ENCODE peak calls at places on chromosomes 7 and 10, in eight cellular contexts. V is A549, E is astrocyte of the hippocampus, K is stomach, W is HT-29, L is posterior cingulate gyrus, R is HFFc6, X is amniotic stem cell. B is an unnamed sample.

GRCh38 chr7:82017334-82017943 is 247.6 kb upstream of the HGF start:
- DNase-seq in E (peak; percentile 46), R (peak; percentile 39), K (no peak), L (no peak), V (peak; percentile 47), X (no peak), W (peak; percentile 47), B (no peak)

GRCh38 chr7:112337177-112337576 is 113.1 kb upstream of the IFRD1 start:
- DNase-seq in V (no peak), R (no peak), L (no peak), K (no peak), E (peak; percentile 13), X (no peak), W (no peak), B (no peak)

GRCh38 chr10:43299579-43299978 is 32.7 kb upstream of the RASGEF1A start:
- DNase-seq in E (no peak), K (no peak), W (no peak), L (no peak), R (no peak), X (no peak), V (no peak), B (no peak)

GRCh38 chr7:74599251-74599650 is 58.3 kb upstream of the GTF2I start:
- DNase-seq in L (no peak), R (no peak), E (no peak), V (no peak), X (no peak), K (no peak), W (no peak), B (no peak)

GRCh38 chr7:41915861-41916260 is 213.0 kb upstream of the INHBA start:
- DNase-seq in W (no peak), X (no peak), R (no peak), L (no peak), V (no peak), E (peak; percentile 17), K (no peak), B (no peak)

GRCh38 chr7:1762238-1762945 is 92.3 kb downstream of the ELFN1 start:
- DNase-seq in X (no peak), R (no peak), W (no peak), K (no peak), E (no peak), V (no peak), L (no peak), B (no peak)

GRCh38 chr7:21185866-21186265 is 242.0 kb upstream of the SP4 start:
- DNase-seq in K (no peak), X (no peak), E (no peak), L (no peak), R (no peak), W (no peak), V (no peak), B (no peak)

GRCh38 chr7:107372298-107372697 is 97.6 kb upstream of the GPR22 start:
- DNase-seq in E (peak; percentile 13), L (no peak), V (no peak), K (no peak), R (peak; percentile 76), X (peak; percentile 37), W (no peak), B (no peak)

GRCh38 chr7:132386249-132386681 is 190.0 kb downstream of the PLXNA4 start:
- DNase-seq in L (no peak), W (no peak), R (no peak), E (peak; percentile 84), X (no peak), V (no peak), K (peak; percentile 78), B (peak; percentile 89)

GRCh38 chr10:44962870-44963738 is 3.5 kb downstream of the RASSF4 start:
- DNase-seq in E (peak; percentile 59), K (no peak), R (no peak), W (no peak), V (no peak), X (no peak), L (no peak), B (no peak)

GRCh38 chr7:38669965-38670520 is 38.9 kb upstream of the AMPH start:
- DNase-seq in R (no peak), L (no peak), V (no peak), W (no peak), X (no peak), E (no peak), K (no peak), B (no peak)

GRCh38 chr10:46520941-46521340 is 35.5 kb downstream of the GPRIN2 start:
- DNase-seq in W (no peak), V (no peak), L (peak; percentile 17), X (no peak), R (no peak), E (peak; percentile 91), K (peak; percentile 28), B (no peak)

GRCh38 chr10:22712246-22712958 is 2.0 kb downstream of the PIP4K2A start:
- DNase-seq in R (peak; percentile 36), W (peak; percentile 5), E (peak; percentile 26), L (no peak), V (no peak), X (no peak), K (no peak), B (no peak)

GRCh38 chr7:159027803-159028455 is 116.7 kb downstream of the VIPR2 start:
- DNase-seq in W (peak; percentile 54), E (no peak), X (no peak), V (no peak), L (no peak), K (peak; percentile 64), R (no peak), B (peak; percentile 60)

GRCh38 chr10:77601488-77601887 is 36.1 kb downstream of the KCNMA1 start:
- DNase-seq in K (no peak), L (no peak), E (no peak), W (no peak), V (peak; percentile 35), X (no peak), R (peak; percentile 50), B (no peak)

GRCh38 chr10:116787893-116788665 is 45.7 kb upstream of the HSPA12A start:
- DNase-seq in R (peak; percentile 55), V (peak; percentile 62), K (peak; percentile 74), W (peak; percentile 56), L (peak; percentile 86), E (peak; percentile 88), X (peak; percentile 20), B (no peak)

GRCh38 chr10:77925410-77925794 is 1.2 kb downstream of the DLG5 start:
- DNase-seq in W (peak; percentile 48), L (peak; percentile 22), E (peak; percentile 64), R (peak; percentile 53), X (no peak), K (no peak), V (peak; percentile 40), B (peak; percentile 68)

GRCh38 chr7:106895246-106895864 is 30.3 kb downstream of the PIK3CG start:
- DNase-seq in X (no peak), L (no peak), V (no peak), E (peak; percentile 2), K (no peak), W (no peak), R (no peak), B (no peak)

GRCh38 chr10:44051584-44052385 is 333.1 kb downstream of the CXCL12 start:
- DNase-seq in K (no peak), R (peak; percentile 67), L (no peak), E (peak; percentile 75), V (no peak), X (no peak), W (no peak), B (no peak)

GRCh38 chr10:29736325-29737208 is 101.8 kb upstream of the SVIL start:
- DNase-seq in K (peak; percentile 67), E (peak; percentile 94), W (peak; percentile 65), X (no peak), L (no peak), R (no peak), V (peak; percentile 53), B (peak; percentile 83)

GRCh38 chr10:43679509-43679908 is 30.8 kb upstream of the ZNF32 start:
- DNase-seq in L (peak; percentile 62), E (peak; percentile 74), W (no peak), V (no peak), R (no peak), K (peak; percentile 88), X (no peak), B (peak; percentile 79)

GRCh38 chr10:88991161-88991899 is 732 bp downstream of the FAS start:
- DNase-seq in L (peak; percentile 39), R (peak; percentile 33), V (peak; percentile 45), K (peak; percentile 55), E (peak; percentile 83), X (no peak), W (peak; percentile 52), B (peak; percentile 87)

GRCh38 chr10:86969421-86970041 is 1.2 kb downstream of the ADIRF start:
- DNase-seq in V (no peak), K (peak; percentile 24), W (no peak), X (no peak), E (no peak), L (no peak), R (peak; percentile 48), B (peak; percentile 72)

GRCh38 chr7:149071641-149072437 is 18.7 kb downstream of the ZNF786 start:
- DNase-seq in W (no peak), E (peak; percentile 7), L (no peak), V (peak; percentile 79), X (no peak), K (no peak), R (no peak), B (no peak)

GRCh38 chr7:32206987-32207386 is 136.8 kb upstream of the PDE1C start:
- DNase-seq in X (no peak), R (no peak), V (peak; percentile 46), E (peak; percentile 41), K (no peak), W (peak; percentile 10), L (no peak), B (no peak)

GRCh38 chr10:8043569-8044306 is 10.8 kb upstream of the GATA3 start:
- DNase-seq in X (no peak), E (no peak), R (no peak), K (no peak), L (no peak), W (no peak), V (no peak), B (no peak)

GRCh38 chr7:74253331-74253730 is 868 bp downstream of the RFC2 start:
- DNase-seq in L (no peak), X (no peak), W (no peak), R (no peak), E (no peak), V (no peak), K (no peak), B (no peak)

GRCh38 chr10:17349717-17350116 is 104.7 kb downstream of the ST8SIA6 start:
- DNase-seq in W (peak; percentile 82), L (no peak), R (no peak), X (no peak), V (no peak), E (no peak), K (no peak), B (no peak)

GRCh38 chr10:87942884-87943527 is 79.6 kb downstream of the PTEN start:
- DNase-seq in X (no peak), W (no peak), E (no peak), K (no peak), R (no peak), V (no peak), L (no peak), B (no peak)

GRCh38 chr7:21028186-21028989 is 241.7 kb upstream of the SP8 start:
- DNase-seq in K (no peak), E (peak; percentile 58), X (no peak), L (no peak), R (no peak), W (no peak), V (no peak), B (no peak)

GRCh38 chr7:28179081-28180030 is 1.2 kb downstream of the JAZF1 start:
- DNase-seq in L (peak; percentile 67), W (peak; percentile 28), R (no peak), K (peak; percentile 72), X (no peak), E (peak; percentile 82), V (peak; percentile 53), B (peak; percentile 85)

GRCh38 chr10:130111848-130112180 is 1.2 kb upstream of the C10orf143 start:
- DNase-seq in E (no peak), W (no peak), V (peak; percentile 7), K (no peak), X (no peak), R (no peak), L (no peak), B (no peak)

GRCh38 chr10:31935678-31936077 is 7.0 kb upstream of the ARHGAP12 start:
- DNase-seq in W (no peak), V (no peak), X (no peak), E (no peak), R (no peak), L (no peak), K (no peak), B (no peak)

GRCh38 chr7:44415510-44415909 is 74.9 kb downstream of the NUDCD3 start:
- DNase-seq in W (no peak), L (no peak), E (peak; percentile 19), K (no peak), X (no peak), R (peak; percentile 3), V (no peak), B (no peak)

B was measured in ascending aorta.